ENCODE peak calls at places on chromosomes 2 and 18, in seven cellular contexts. Q is Daoy; X is T-helper 17 cell; V is posterior cingulate gyrus; E is cardiac fibroblast; R is stimulated activated CD4-positive, alpha-beta T cell treated with anti-CD3 and anti-CD28 coated beads, Interleukin-1b, Interleukin-23, amount 100 ng/mL, for 24 hours; S is stimulated activated CD8-positive, alpha-beta memory T cell treated with anti-CD3 and anti-CD28 coated beads, Interleukin-12 subunit alpha, Interleukin-12 subunit beta, amount 100 ng/mL, for 4 hours. H is an unnamed sample.

GRCh38 chr2:54830546-54830945 is 107.1 kb downstream of the EML6 start:
- DNase-seq in Q (no peak), X (no peak), V (no peak), E (peak; percentile 45), R (no peak), S (no peak), H (no peak)

GRCh38 chr2:39232141-39232540 is 11.6 kb downstream of the CDKL4 start:
- DNase-seq in Q (no peak), X (no peak), V (no peak), E (no peak), R (no peak), S (no peak), H (no peak)

GRCh38 chr2:237884681-237885080 is 25.3 kb downstream of the RAMP1 start:
- DNase-seq in Q (no peak), X (no peak), V (peak; percentile 82), E (no peak), R (no peak), S (no peak), H (no peak)

GRCh38 chr18:46302866-46303485 is 198.8 kb downstream of the HAUS1 start:
- DNase-seq in Q (no peak), X (no peak), V (no peak), E (no peak), R (no peak), S (no peak), H (no peak)

GRCh38 chr18:7601249-7601620 is 34.1 kb downstream of the PTPRM start:
- DNase-seq in Q (peak; percentile 77), X (no peak), V (no peak), E (peak; percentile 26), R (no peak), S (no peak), H (no peak)

GRCh38 chr2:69652206-69652605 is 8.7 kb upstream of the AAK1 start:
- DNase-seq in Q (peak; percentile 35), X (no peak), V (no peak), E (peak; percentile 33), R (no peak), S (no peak), H (no peak)

GRCh38 chr2:72155151-72155550 is 7.5 kb upstream of the CYP26B1 start:
- DNase-seq in Q (no peak), X (no peak), V (no peak), E (no peak), R (no peak), S (no peak), H (no peak)

GRCh38 chr18:77067315-77068061 is 65.1 kb downstream of the MBP start:
- DNase-seq in Q (peak; percentile 90), X (peak; percentile 41), V (peak; percentile 94), E (peak; percentile 95), R (no peak), S (peak; percentile 66), H (peak; percentile 25)

GRCh38 chr18:7813131-7813530 is 246.0 kb downstream of the PTPRM start:
- DNase-seq in Q (no peak), X (no peak), V (no peak), E (no peak), R (no peak), S (no peak), H (no peak)

GRCh38 chr2:136384541-136385303 is 266.8 kb upstream of the CXCR4 start:
- DNase-seq in Q (peak; percentile 37), X (no peak), V (no peak), E (peak; percentile 40), R (no peak), S (no peak), H (no peak)

GRCh38 chr18:60675801-60676200 is 303.2 kb upstream of the MC4R start:
- DNase-seq in Q (no peak), X (no peak), V (no peak), E (no peak), R (no peak), S (no peak), H (no peak)